ENCODE peak calls at places on chromosomes 4 and X, in seven cellular contexts. One of them, this sample, is unnamed.
A peak's percentile ranks its signal among the peaks of the same experiment; 100 is the strongest.

GRCh38 chrX:74187211-74187610 is 116.8 kb upstream of the ZCCHC13 start:
- DNase-seq in suprapubic skin: no peak
- DNase-seq in HFFc6: no peak
- DNase-seq in RWPE1: no peak
- DNase-seq in endodermal cell: no peak
- DNase-seq in mucosa of descending colon: no peak
- DNase-seq in kidney epithelial cell: no peak
- DNase-seq in this sample: no peak

GRCh38 chr4:53552711-53553110 is 38.6 kb downstream of the LNX1 start:
- DNase-seq in HFFc6: no peak
- DNase-seq in suprapubic skin: no peak
- DNase-seq in RWPE1: no peak
- DNase-seq in mucosa of descending colon: no peak
- DNase-seq in kidney epithelial cell: no peak
- DNase-seq in endodermal cell: no peak
- DNase-seq in this sample: no peak

GRCh38 chrX:119606508-119607389 is 525 bp upstream of the NKRF start:
- DNase-seq in kidney epithelial cell: peak; percentile 61
- DNase-seq in RWPE1: no peak
- DNase-seq in mucosa of descending colon: no peak
- DNase-seq in endodermal cell: no peak
- DNase-seq in HFFc6: peak; percentile 2
- DNase-seq in suprapubic skin: no peak
- DNase-seq in this sample: no peak

GRCh38 chr4:150867148-150867547 is 147.9 kb downstream of the LRBA start:
- DNase-seq in HFFc6: peak; percentile 82
- DNase-seq in suprapubic skin: no peak
- DNase-seq in endodermal cell: no peak
- DNase-seq in RWPE1: peak; percentile 67
- DNase-seq in kidney epithelial cell: no peak
- DNase-seq in mucosa of descending colon: no peak
- DNase-seq in this sample: peak; percentile 39

GRCh38 chrX:41558531-41558930 is 111.4 kb downstream of the NYX start:
- DNase-seq in HFFc6: no peak
- DNase-seq in endodermal cell: no peak
- DNase-seq in mucosa of descending colon: no peak
- DNase-seq in suprapubic skin: no peak
- DNase-seq in RWPE1: peak; percentile 1
- DNase-seq in kidney epithelial cell: no peak
- DNase-seq in this sample: no peak

GRCh38 chr4:20288047-20288650 is 36.4 kb downstream of the SLIT2 start:
- DNase-seq in kidney epithelial cell: no peak
- DNase-seq in mucosa of descending colon: no peak
- DNase-seq in RWPE1: no peak
- DNase-seq in HFFc6: no peak
- DNase-seq in endodermal cell: no peak
- DNase-seq in suprapubic skin: no peak
- DNase-seq in this sample: no peak

GRCh38 chr4:85498068-85498733 is 23.3 kb downstream of the ARHGAP24 start:
- DNase-seq in kidney epithelial cell: no peak
- DNase-seq in suprapubic skin: peak; percentile 70
- DNase-seq in HFFc6: peak; percentile 73
- DNase-seq in mucosa of descending colon: no peak
- DNase-seq in endodermal cell: no peak
- DNase-seq in RWPE1: peak; percentile 45
- DNase-seq in this sample: peak; percentile 50

GRCh38 chr4:186726440-186727148 is 2.9 kb upstream of the FAT1 start:
- DNase-seq in RWPE1: peak; percentile 88
- DNase-seq in HFFc6: peak; percentile 69
- DNase-seq in suprapubic skin: peak; percentile 82
- DNase-seq in kidney epithelial cell: no peak
- DNase-seq in mucosa of descending colon: peak; percentile 94
- DNase-seq in endodermal cell: peak; percentile 92
- DNase-seq in this sample: peak; percentile 85

GRCh38 chrX:118724352-118724751 is 3.1 kb upstream of the IL13RA1 start:
- DNase-seq in kidney epithelial cell: no peak
- DNase-seq in mucosa of descending colon: no peak
- DNase-seq in HFFc6: no peak
- DNase-seq in endodermal cell: no peak
- DNase-seq in RWPE1: no peak
- DNase-seq in suprapubic skin: no peak
- DNase-seq in this sample: no peak

GRCh38 chrX:118652717-118653116 is 74.7 kb upstream of the IL13RA1 start:
- DNase-seq in kidney epithelial cell: no peak
- DNase-seq in RWPE1: no peak
- DNase-seq in HFFc6: peak; percentile 8
- DNase-seq in endodermal cell: no peak
- DNase-seq in suprapubic skin: no peak
- DNase-seq in mucosa of descending colon: no peak
- DNase-seq in this sample: peak; percentile 5

GRCh38 chrX:115909017-115909416 is 261.5 kb upstream of the AGTR2 start:
- DNase-seq in HFFc6: no peak
- DNase-seq in RWPE1: no peak
- DNase-seq in suprapubic skin: no peak
- DNase-seq in endodermal cell: no peak
- DNase-seq in kidney epithelial cell: no peak
- DNase-seq in mucosa of descending colon: no peak
- DNase-seq in this sample: no peak

GRCh38 chrX:24113161-24113560 is 36.4 kb upstream of the ZFX start:
- DNase-seq in kidney epithelial cell: no peak
- DNase-seq in HFFc6: peak; percentile 20
- DNase-seq in RWPE1: no peak
- DNase-seq in endodermal cell: no peak
- DNase-seq in mucosa of descending colon: no peak
- DNase-seq in suprapubic skin: no peak
- DNase-seq in this sample: no peak

GRCh38 chrX:38312436-38312835 is 14.9 kb downstream of the RPGR start:
- DNase-seq in RWPE1: peak; percentile 37
- DNase-seq in suprapubic skin: no peak
- DNase-seq in mucosa of descending colon: no peak
- DNase-seq in endodermal cell: no peak
- DNase-seq in kidney epithelial cell: peak; percentile 25
- DNase-seq in HFFc6: peak; percentile 84
- DNase-seq in this sample: no peak

GRCh38 chr4:41070516-41071281 is 143.6 kb downstream of the APBB2 start:
- DNase-seq in kidney epithelial cell: no peak
- DNase-seq in suprapubic skin: no peak
- DNase-seq in HFFc6: peak; percentile 41
- DNase-seq in endodermal cell: no peak
- DNase-seq in mucosa of descending colon: no peak
- DNase-seq in RWPE1: no peak
- DNase-seq in this sample: no peak

GRCh38 chr4:170623899-170624298 is 534.1 kb upstream of the AADAT start:
- DNase-seq in RWPE1: no peak
- DNase-seq in endodermal cell: no peak
- DNase-seq in kidney epithelial cell: no peak
- DNase-seq in suprapubic skin: no peak
- DNase-seq in HFFc6: no peak
- DNase-seq in mucosa of descending colon: no peak
- DNase-seq in this sample: no peak

GRCh38 chr4:5018603-5019002 is 655 bp downstream of the CYTL1 start:
- DNase-seq in suprapubic skin: no peak
- DNase-seq in RWPE1: no peak
- DNase-seq in endodermal cell: peak; percentile 54
- DNase-seq in mucosa of descending colon: no peak
- DNase-seq in HFFc6: no peak
- DNase-seq in kidney epithelial cell: no peak
- DNase-seq in this sample: no peak

GRCh38 chr4:5020341-5020740 is 1.1 kb upstream of the CYTL1 start:
- DNase-seq in mucosa of descending colon: no peak
- DNase-seq in endodermal cell: no peak
- DNase-seq in suprapubic skin: no peak
- DNase-seq in RWPE1: no peak
- DNase-seq in kidney epithelial cell: no peak
- DNase-seq in HFFc6: no peak
- DNase-seq in this sample: no peak

GRCh38 chr4:5019274-5019673 is at the start of gene CYTL1:
- DNase-seq in RWPE1: no peak
- DNase-seq in mucosa of descending colon: no peak
- DNase-seq in HFFc6: no peak
- DNase-seq in endodermal cell: peak; percentile 81
- DNase-seq in suprapubic skin: no peak
- DNase-seq in kidney epithelial cell: no peak
- DNase-seq in this sample: no peak

GRCh38 chr4:5019796-5020195 is 538 bp upstream of the CYTL1 start:
- DNase-seq in suprapubic skin: no peak
- DNase-seq in kidney epithelial cell: no peak
- DNase-seq in endodermal cell: no peak
- DNase-seq in HFFc6: no peak
- DNase-seq in mucosa of descending colon: no peak
- DNase-seq in RWPE1: no peak
- DNase-seq in this sample: no peak

DNA sequence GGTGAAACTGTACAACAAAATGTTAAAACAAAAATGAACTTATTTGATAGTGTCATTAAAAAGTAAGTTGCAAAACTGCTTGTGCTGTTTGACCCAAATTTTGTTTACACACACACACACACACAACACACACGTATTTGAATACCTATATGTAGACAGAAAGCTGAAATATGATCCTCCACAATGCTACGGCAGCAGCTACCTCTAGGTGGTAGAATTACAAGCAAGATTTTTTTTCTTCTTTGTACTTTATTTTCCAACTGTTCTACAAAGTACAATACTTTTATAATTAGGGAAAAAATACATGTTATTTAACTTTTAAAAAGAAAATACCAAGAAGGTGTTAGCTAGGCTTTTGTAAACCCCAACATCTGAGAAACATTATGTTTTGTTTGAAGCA is 1.2 kb downstream of the CYTL1 start:
- DNase-seq in mucosa of descending colon: no peak
- DNase-seq in HFFc6: peak; percentile 10
- DNase-seq in kidney epithelial cell: no peak
- DNase-seq in RWPE1: no peak
- DNase-seq in suprapubic skin: no peak
- DNase-seq in endodermal cell: no peak
- DNase-seq in this sample: no peak
- TF ChIP-seq CTCF in mucosa of descending colon: no peak
- TF ChIP-seq CTCF in HFFc6: peak; percentile 39
- TF ChIP-seq CTCF in kidney epithelial cell: peak; percentile 40
- TF ChIP-seq CTCF in RWPE1: no peak
- TF ChIP-seq CTCF in suprapubic skin: no peak
- TF ChIP-seq CTCF in endodermal cell: peak; percentile 42
- TF ChIP-seq CTCF in this sample: no peak

GRCh38 chr4:31539279-31540074 is 819.3 kb downstream of the PCDH7 start:
- DNase-seq in mucosa of descending colon: no peak
- DNase-seq in RWPE1: no peak
- DNase-seq in kidney epithelial cell: no peak
- DNase-seq in HFFc6: no peak
- DNase-seq in suprapubic skin: no peak
- DNase-seq in endodermal cell: no peak
- DNase-seq in this sample: no peak

GRCh38 chr4:31538877-31539276 is 818.7 kb downstream of the PCDH7 start:
- DNase-seq in RWPE1: no peak
- DNase-seq in endodermal cell: peak; percentile 47
- DNase-seq in suprapubic skin: no peak
- DNase-seq in kidney epithelial cell: no peak
- DNase-seq in mucosa of descending colon: no peak
- DNase-seq in HFFc6: no peak
- DNase-seq in this sample: no peak
- TF ChIP-seq CTCF in RWPE1: no peak
- TF ChIP-seq CTCF in endodermal cell: peak; percentile 40
- TF ChIP-seq CTCF in suprapubic skin: no peak
- TF ChIP-seq CTCF in kidney epithelial cell: no peak
- TF ChIP-seq CTCF in mucosa of descending colon: no peak
- TF ChIP-seq CTCF in HFFc6: no peak
- TF ChIP-seq CTCF in this sample: no peak

GRCh38 chrX:51215266-51215665 is 117.4 kb upstream of the NUDT10 start:
- DNase-seq in suprapubic skin: no peak
- DNase-seq in HFFc6: no peak
- DNase-seq in kidney epithelial cell: no peak
- DNase-seq in endodermal cell: peak; percentile 45
- DNase-seq in mucosa of descending colon: no peak
- DNase-seq in RWPE1: no peak
- DNase-seq in this sample: no peak
- TF ChIP-seq CTCF in suprapubic skin: no peak
- TF ChIP-seq CTCF in HFFc6: no peak
- TF ChIP-seq CTCF in kidney epithelial cell: no peak
- TF ChIP-seq CTCF in endodermal cell: peak; percentile 63
- TF ChIP-seq CTCF in mucosa of descending colon: no peak
- TF ChIP-seq CTCF in RWPE1: no peak
- TF ChIP-seq CTCF in this sample: no peak

GRCh38 chrX:18389968-18390367 is 35.4 kb upstream of the CDKL5 start:
- DNase-seq in suprapubic skin: no peak
- DNase-seq in RWPE1: no peak
- DNase-seq in mucosa of descending colon: no peak
- DNase-seq in kidney epithelial cell: no peak
- DNase-seq in HFFc6: no peak
- DNase-seq in endodermal cell: no peak
- DNase-seq in this sample: no peak
- TF ChIP-seq CTCF in suprapubic skin: no peak
- TF ChIP-seq CTCF in RWPE1: no peak
- TF ChIP-seq CTCF in mucosa of descending colon: no peak
- TF ChIP-seq CTCF in kidney epithelial cell: no peak
- TF ChIP-seq CTCF in HFFc6: peak; percentile 26
- TF ChIP-seq CTCF in endodermal cell: peak; percentile 63
- TF ChIP-seq CTCF in this sample: no peak

DNA sequence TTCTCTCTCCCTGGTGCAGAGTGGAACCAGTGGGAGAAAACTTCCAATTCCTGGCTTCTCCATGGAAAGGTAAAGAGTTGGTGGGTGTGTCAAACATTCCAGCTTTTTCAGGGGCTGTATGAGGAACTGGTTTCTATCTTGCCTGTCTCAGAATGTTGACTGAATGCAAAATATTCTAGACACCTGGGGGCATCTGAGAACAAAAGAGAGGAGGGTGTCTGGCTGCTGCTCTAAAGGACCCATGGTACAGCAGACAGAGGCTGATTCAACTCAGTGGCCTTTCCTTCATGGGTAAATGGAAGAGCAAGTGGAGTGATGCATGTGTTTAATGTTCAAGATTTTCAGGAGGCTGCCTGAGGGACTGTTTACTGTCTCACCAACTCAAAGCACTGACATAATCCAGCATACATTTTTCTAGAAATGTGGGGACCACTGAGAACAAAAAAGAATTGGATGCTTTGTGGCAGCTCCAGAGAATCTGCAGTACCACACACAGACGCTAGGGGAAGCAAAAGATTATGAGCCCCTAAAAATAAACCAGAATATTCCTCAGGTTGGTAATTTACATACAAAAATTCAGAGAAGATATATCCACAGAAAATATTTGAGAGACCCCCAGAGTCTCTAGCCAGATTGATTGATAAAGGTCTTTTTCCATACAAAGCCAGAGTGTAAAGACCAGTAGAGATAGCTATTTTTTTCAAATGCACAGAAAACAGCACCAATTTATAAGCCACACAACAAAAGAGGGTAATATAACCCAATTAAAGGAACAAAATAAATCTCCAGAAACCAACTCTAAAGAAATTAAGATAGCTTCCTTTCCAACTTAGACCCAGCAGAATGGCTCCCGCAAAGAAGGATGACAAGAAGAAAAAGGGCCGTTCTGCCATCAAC is 48.0 kb upstream of the STARD8 start:
- DNase-seq in RWPE1: no peak
- DNase-seq in endodermal cell: peak; percentile 49
- DNase-seq in suprapubic skin: no peak
- DNase-seq in kidney epithelial cell: no peak
- DNase-seq in HFFc6: no peak
- DNase-seq in mucosa of descending colon: no peak
- DNase-seq in this sample: no peak
- TF ChIP-seq CTCF in RWPE1: peak; percentile 39
- TF ChIP-seq CTCF in endodermal cell: peak; percentile 76
- TF ChIP-seq CTCF in suprapubic skin: no peak
- TF ChIP-seq CTCF in kidney epithelial cell: peak; percentile 57
- TF ChIP-seq CTCF in HFFc6: peak; percentile 81
- TF ChIP-seq CTCF in mucosa of descending colon: peak; percentile 11
- TF ChIP-seq CTCF in this sample: no peak

This sample was measured in Calu3.